ENCODE peak calls at places on chromosomes 7 and 10, in four cellular contexts. One of them, this sample, is unnamed.

GRCh38 chr7:47501406-47501805 is 80.5 kb downstream of the TNS3 start:
- DNase-seq in trophoblast cell: peak; percentile 60
- DNase-seq in mesenchymal stem cell: peak; percentile 97
- DNase-seq in IMR-90: peak; percentile 96
- DNase-seq in this sample: no peak

GRCh38 chr10:33152750-33153149 is 181.7 kb downstream of the NRP1 start:
- DNase-seq in trophoblast cell: no peak
- DNase-seq in mesenchymal stem cell: no peak
- DNase-seq in IMR-90: no peak
- DNase-seq in this sample: no peak

GRCh38 chr7:135678612-135679575 is 16.6 kb downstream of the STMP1 start:
- DNase-seq in trophoblast cell: no peak
- DNase-seq in mesenchymal stem cell: no peak
- DNase-seq in IMR-90: peak; percentile 86
- DNase-seq in this sample: no peak

GRCh38 chr10:113007821-113008220 is 57.8 kb downstream of the TCF7L2 start:
- DNase-seq in trophoblast cell: peak; percentile 76
- DNase-seq in mesenchymal stem cell: peak; percentile 58
- DNase-seq in IMR-90: no peak
- DNase-seq in this sample: no peak

GRCh38 chr10:73931767-73932624 is 21.1 kb downstream of the PLAU start:
- DNase-seq in trophoblast cell: peak; percentile 57
- DNase-seq in mesenchymal stem cell: no peak
- DNase-seq in IMR-90: no peak
- DNase-seq in this sample: peak; percentile 96

GRCh38 chr10:58414270-58415041 is 29.2 kb downstream of the TFAM start:
- DNase-seq in trophoblast cell: no peak
- DNase-seq in mesenchymal stem cell: peak; percentile 59
- DNase-seq in IMR-90: peak; percentile 80
- DNase-seq in this sample: peak; percentile 55

GRCh38 chr10:111076191-111076681 is 593 bp upstream of the ADRA2A start:
- DNase-seq in trophoblast cell: peak; percentile 37
- DNase-seq in mesenchymal stem cell: peak; percentile 43
- DNase-seq in IMR-90: peak; percentile 27
- DNase-seq in this sample: peak; percentile 85

GRCh38 chr7:72321081-72321480 is 91.1 kb downstream of the CALN1 start:
- DNase-seq in trophoblast cell: no peak
- DNase-seq in mesenchymal stem cell: no peak
- DNase-seq in IMR-90: no peak
- DNase-seq in this sample: no peak

GRCh38 chr10:59435707-59436106 is 73.4 kb upstream of the FAM13C start:
- DNase-seq in trophoblast cell: no peak
- DNase-seq in mesenchymal stem cell: no peak
- DNase-seq in IMR-90: no peak
- DNase-seq in this sample: peak; percentile 86

GRCh38 chr10:33209777-33210176 is 124.7 kb downstream of the NRP1 start:
- DNase-seq in trophoblast cell: no peak
- DNase-seq in mesenchymal stem cell: no peak
- DNase-seq in IMR-90: no peak
- DNase-seq in this sample: no peak

GRCh38 chr10:78224602-78225001 is 190.9 kb downstream of the RPS24 start:
- DNase-seq in trophoblast cell: no peak
- DNase-seq in mesenchymal stem cell: no peak
- DNase-seq in IMR-90: peak; percentile 83
- DNase-seq in this sample: no peak

GRCh38 chr10:68238371-68238770 is 6.5 kb upstream of the ATOH7 start:
- DNase-seq in trophoblast cell: no peak
- DNase-seq in mesenchymal stem cell: no peak
- DNase-seq in IMR-90: no peak
- DNase-seq in this sample: no peak

GRCh38 chr7:90675982-90676381 is 79.9 kb downstream of the CDK14 start:
- DNase-seq in trophoblast cell: peak; percentile 53
- DNase-seq in mesenchymal stem cell: peak; percentile 74
- DNase-seq in IMR-90: no peak
- DNase-seq in this sample: no peak

GRCh38 chr7:33831389-33832118 is 73.8 kb upstream of the BMPER start:
- DNase-seq in trophoblast cell: no peak
- DNase-seq in mesenchymal stem cell: no peak
- DNase-seq in IMR-90: no peak
- DNase-seq in this sample: no peak

GRCh38 chr7:30851651-30852359 is 59.8 kb upstream of the AQP1 start:
- DNase-seq in trophoblast cell: no peak
- DNase-seq in mesenchymal stem cell: no peak
- DNase-seq in IMR-90: no peak
- DNase-seq in this sample: peak; percentile 19

GRCh38 chr7:1971946-1972654 is 260.6 kb downstream of the MAD1L1 start:
- DNase-seq in trophoblast cell: no peak
- DNase-seq in mesenchymal stem cell: no peak
- DNase-seq in IMR-90: no peak
- DNase-seq in this sample: no peak

GRCh38 chr10:96918214-96919002 is 86.3 kb downstream of the LCOR start:
- DNase-seq in trophoblast cell: no peak
- DNase-seq in mesenchymal stem cell: no peak
- DNase-seq in IMR-90: no peak
- DNase-seq in this sample: no peak

GRCh38 chr10:14659626-14660196 is 115.0 kb downstream of the FAM107B start:
- DNase-seq in trophoblast cell: no peak
- DNase-seq in mesenchymal stem cell: no peak
- DNase-seq in IMR-90: no peak
- DNase-seq in this sample: no peak

GRCh38 chr7:35758421-35758820 is 42.4 kb upstream of the SEPTIN7 start:
- DNase-seq in trophoblast cell: no peak
- DNase-seq in mesenchymal stem cell: peak; percentile 13
- DNase-seq in IMR-90: no peak
- DNase-seq in this sample: peak; percentile 91

GRCh38 chr10:33334170-33334838 is at the start of gene NRP1:
- DNase-seq in trophoblast cell: peak; percentile 16
- DNase-seq in mesenchymal stem cell: no peak
- DNase-seq in IMR-90: no peak
- DNase-seq in this sample: peak; percentile 75

GRCh38 chr10:67697646-67698245 is 1.8 kb upstream of the CTNNA3 start:
- DNase-seq in trophoblast cell: no peak
- DNase-seq in mesenchymal stem cell: peak; percentile 45
- DNase-seq in IMR-90: peak; percentile 56
- DNase-seq in this sample: peak; percentile 50

GRCh38 chr10:22250897-22251605 is 33.2 kb upstream of the EBLN1 start:
- DNase-seq in trophoblast cell: no peak
- DNase-seq in mesenchymal stem cell: peak; percentile 6
- DNase-seq in IMR-90: no peak
- DNase-seq in this sample: no peak

GRCh38 chr10:102546606-102547310 is 43.0 kb downstream of the SUFU start:
- DNase-seq in trophoblast cell: no peak
- DNase-seq in mesenchymal stem cell: no peak
- DNase-seq in IMR-90: peak; percentile 90
- DNase-seq in this sample: no peak

GRCh38 chr10:11429439-11430052 is 181.9 kb downstream of the USP6NL start:
- DNase-seq in trophoblast cell: no peak
- DNase-seq in mesenchymal stem cell: no peak
- DNase-seq in IMR-90: peak; percentile 10
- DNase-seq in this sample: no peak

GRCh38 chr10:103660364-103661197 is 167.1 kb downstream of the NEURL1 start:
- DNase-seq in trophoblast cell: no peak
- DNase-seq in mesenchymal stem cell: no peak
- DNase-seq in IMR-90: peak; percentile 48
- DNase-seq in this sample: peak; percentile 24

GRCh38 chr10:117342638-117343037 is 32.6 kb downstream of the PDZD8 start:
- DNase-seq in trophoblast cell: no peak
- DNase-seq in mesenchymal stem cell: peak; percentile 23
- DNase-seq in IMR-90: peak; percentile 83
- DNase-seq in this sample: no peak

GRCh38 chr7:123757095-123757494 is 8.3 kb upstream of the WASL start:
- DNase-seq in trophoblast cell: no peak
- DNase-seq in mesenchymal stem cell: no peak
- DNase-seq in IMR-90: no peak
- DNase-seq in this sample: no peak

GRCh38 chr10:84499846-84500245 is 171.5 kb downstream of the CCSER2 start:
- DNase-seq in trophoblast cell: no peak
- DNase-seq in mesenchymal stem cell: peak; percentile 57
- DNase-seq in IMR-90: peak; percentile 12
- DNase-seq in this sample: peak; percentile 76

GRCh38 chr7:4962872-4963775 is 4.1 kb upstream of the MMD2 start:
- DNase-seq in trophoblast cell: no peak
- DNase-seq in mesenchymal stem cell: no peak
- DNase-seq in IMR-90: no peak
- DNase-seq in this sample: no peak

GRCh38 chr7:44385384-44386138 is 60.2 kb upstream of the CAMK2B start:
- DNase-seq in trophoblast cell: no peak
- DNase-seq in mesenchymal stem cell: peak; percentile 85
- DNase-seq in IMR-90: no peak
- DNase-seq in this sample: no peak
- H3K36me3 ChIP-seq in trophoblast cell: peaks cover 47% of the 10 kb centered on the region
- H3K36me3 ChIP-seq in mesenchymal stem cell: peaks cover 58% of the 10 kb centered on the region
- H3K36me3 ChIP-seq in IMR-90: peaks cover 43% of the 10 kb centered on the region
- H3K36me3 ChIP-seq in this sample: peaks cover 12% of the 10 kb centered on the region

DNA sequence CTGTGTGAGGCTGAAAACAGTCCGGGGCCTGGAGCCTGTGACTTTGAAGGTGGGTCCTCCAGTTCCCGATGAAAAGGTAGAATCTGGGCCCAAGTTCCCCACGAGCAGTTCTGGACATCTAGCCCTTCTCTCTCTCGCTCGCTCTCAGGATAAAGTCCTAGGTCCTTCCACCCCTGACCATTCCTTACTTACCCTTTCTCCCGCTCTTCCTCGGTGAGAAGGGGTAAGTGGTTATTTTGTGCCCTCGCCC is 708 bp downstream of the IMMP2L start:
- DNase-seq in trophoblast cell: no peak
- DNase-seq in mesenchymal stem cell: no peak
- DNase-seq in IMR-90: no peak
- DNase-seq in this sample: no peak
- H4K8ac ChIP-seq in trophoblast cell: no peak overlapping the region
- H4K8ac ChIP-seq in mesenchymal stem cell: no peak overlapping the region
- H4K8ac ChIP-seq in IMR-90: peak overlapping the region; percentile 81
- H4K8ac ChIP-seq in this sample: no peak overlapping the region

GRCh38 chr7:75740846-75741497 is 2.2 kb upstream of the HIP1 start:
- DNase-seq in trophoblast cell: no peak
- DNase-seq in mesenchymal stem cell: no peak
- DNase-seq in IMR-90: no peak
- DNase-seq in this sample: peak; percentile 28
- H3K4me3 ChIP-seq in trophoblast cell: no peak overlapping the region
- H3K4me3 ChIP-seq in mesenchymal stem cell: no peak overlapping the region
- H3K4me3 ChIP-seq in IMR-90: no peak overlapping the region
- H3K4me3 ChIP-seq in this sample: no peak overlapping the region

DNA sequence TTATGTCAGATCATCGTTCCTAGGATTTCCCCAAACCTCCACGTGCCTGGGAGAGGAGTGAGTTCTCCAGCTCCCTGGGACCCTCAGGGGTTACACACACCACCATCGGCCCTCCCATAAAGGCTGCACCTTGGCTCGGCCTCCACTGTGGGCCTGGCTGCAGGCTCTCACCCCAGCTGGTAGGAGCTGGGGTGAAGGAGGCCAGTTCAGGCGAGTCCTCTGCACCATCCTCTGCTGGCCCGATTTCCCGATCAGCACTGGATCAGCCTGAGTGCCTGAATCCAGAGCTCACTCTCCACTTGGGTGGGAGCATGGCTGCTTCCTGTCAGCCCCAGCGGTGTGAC is 115.1 kb upstream of the RET start:
- DNase-seq in trophoblast cell: no peak
- DNase-seq in mesenchymal stem cell: no peak
- DNase-seq in IMR-90: no peak
- DNase-seq in this sample: no peak
- H3K36me3 ChIP-seq in trophoblast cell: no peaks in the 10 kb centered on the region
- H3K36me3 ChIP-seq in mesenchymal stem cell: no peaks in the 10 kb centered on the region
- H3K36me3 ChIP-seq in IMR-90: no peaks in the 10 kb centered on the region
- H3K36me3 ChIP-seq in this sample: no peaks in the 10 kb centered on the region